ENCODE peak calls at places on chromosomes 3 and 15, in six cellular contexts. P, X, F, M, G and Y are unnamed samples.

GRCh38 chr3:54157860-54158259 is 35.5 kb downstream of the CACNA2D3 start:
- DNase-seq in X (no peak), F (no peak), P (no peak), G (no peak), M (no peak), Y (no peak)

GRCh38 chr3:161171113-161171512 is 50.0 kb upstream of the NMD3 start:
- DNase-seq in X (no peak), F (peak), P (no peak), M (peak), G (peak), Y (peak)

GRCh38 chr3:118945834-118946233 is 88.8 kb downstream of the IGSF11 start:
- DNase-seq in M (no peak), P (no peak), X (no peak), G (no peak), F (no peak), Y (no peak)

GRCh38 chr3:15527031-15527459 is 5.5 kb upstream of the COLQ start:
- DNase-seq in P (no peak), M (peak), G (no peak), F (no peak), X (no peak), Y (no peak)

GRCh38 chr3:179703816-179704215 is 51.0 kb downstream of the USP13 start:
- DNase-seq in P (no peak), F (no peak), X (no peak), M (no peak), G (no peak), Y (no peak)

GRCh38 chr3:45817788-45818523 is 21.6 kb upstream of the SLC6A20 start:
- DNase-seq in M (peak), G (peak), F (peak), P (no peak), X (peak), Y (peak)

GRCh38 chr3:151015762-151016161 is 43.2 kb upstream of the CLRN1 start:
- DNase-seq in X (no peak), F (peak), M (peak), G (peak), P (no peak), Y (no peak)

GRCh38 chr3:53803816-53804545 is 42.2 kb downstream of the CHDH start:
- DNase-seq in P (no peak), F (no peak), G (no peak), M (no peak), X (no peak), Y (no peak)

GRCh38 chr3:117752984-117753717 is 1043.6 kb downstream of the TUSC7 start:
- DNase-seq in F (peak), M (peak), X (no peak), G (peak), P (no peak), Y (peak)

GRCh38 chr3:184155644-184156521 is 706 bp downstream of the DVL3 start:
- DNase-seq in P (peak), M (no peak), F (no peak), G (peak), X (no peak), Y (no peak)

GRCh38 chr15:73727330-73728018 is 25.7 kb downstream of the INSYN1 start:
- DNase-seq in P (no peak), F (peak), G (peak), X (no peak), M (peak), Y (no peak)

GRCh38 chr15:64780600-64781156 is 5.3 kb upstream of the RBPMS2 start:
- DNase-seq in P (no peak), F (no peak), G (no peak), X (no peak), M (no peak), Y (no peak)

GRCh38 chr15:101675796-101676582 is 23.8 kb upstream of the TM2D3 start:
- DNase-seq in X (no peak), M (peak), P (no peak), G (peak), F (peak), Y (no peak)

DNA sequence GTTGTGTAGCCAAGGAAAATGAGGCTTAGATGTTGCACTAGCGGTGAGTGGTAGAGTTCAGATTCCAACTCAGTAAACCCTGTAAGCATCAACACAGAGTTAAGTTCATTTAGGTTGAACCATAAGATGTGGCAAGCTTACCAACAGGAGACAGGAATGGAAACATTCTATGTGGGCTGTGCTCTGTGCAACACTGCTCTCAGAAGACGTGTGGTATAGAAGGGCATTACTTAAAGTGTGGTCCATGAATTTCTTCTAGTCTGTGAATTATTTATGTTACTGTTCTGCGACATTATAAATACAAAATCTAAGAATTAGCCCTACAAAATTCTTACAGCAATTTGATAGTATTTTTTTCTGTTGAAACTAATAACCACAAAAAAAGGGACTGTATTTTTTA is 213.3 kb downstream of the GRM7 start:
- DNase-seq in M (no peak), F (no peak), G (no peak), P (no peak), X (no peak), Y (no peak)
- TF ChIP-seq CTCF in M (no peak), F (no peak), G (no peak), P (peak), X (no peak), Y (no peak)

GRCh38 chr3:148990211-148990610 is 1.1 kb upstream of the GYG1 start:
- DNase-seq in M (no peak), G (no peak), X (no peak), P (no peak), F (no peak), Y (no peak)

GRCh38 chr3:148992635-148993230 is 1.4 kb downstream of the GYG1 start:
- DNase-seq in F (no peak), X (no peak), G (no peak), P (no peak), M (no peak), Y (no peak)

GRCh38 chr3:148992027-148992634 is 791 bp downstream of the GYG1 start:
- DNase-seq in F (no peak), M (no peak), X (no peak), P (peak), G (peak), Y (no peak)

GRCh38 chr3:148991219-148992026 is at the start of gene GYG1:
- DNase-seq in F (peak), G (peak), M (peak), P (peak), X (peak), Y (peak)
- TF ChIP-seq CTCF in F (peak), G (no peak), M (peak), P (peak), X (peak), Y (peak)

GRCh38 chr15:75059607-75060006 is 36.2 kb downstream of the PPCDC start:
- DNase-seq in M (no peak), P (no peak), G (no peak), X (no peak), F (no peak), Y (no peak)
- TF ChIP-seq CTCF in M (no peak), P (no peak), G (no peak), X (no peak), F (no peak), Y (no peak)

GRCh38 chr15:85723960-85724945 is 70.5 kb downstream of the KLHL25 start:
- DNase-seq in G (no peak), X (no peak), F (no peak), M (no peak), P (no peak), Y (no peak)
- TF ChIP-seq CTCF in G (no peak), X (no peak), F (no peak), M (no peak), P (no peak), Y (no peak)

GRCh38 chr15:55434989-55435825 is 26.9 kb downstream of the PIERCE2 start:
- DNase-seq in P (no peak), X (no peak), G (peak), F (peak), M (peak), Y (peak)
- TF ChIP-seq CTCF in P (peak), X (peak), G (peak), F (peak), M (peak), Y (peak)

DNA sequence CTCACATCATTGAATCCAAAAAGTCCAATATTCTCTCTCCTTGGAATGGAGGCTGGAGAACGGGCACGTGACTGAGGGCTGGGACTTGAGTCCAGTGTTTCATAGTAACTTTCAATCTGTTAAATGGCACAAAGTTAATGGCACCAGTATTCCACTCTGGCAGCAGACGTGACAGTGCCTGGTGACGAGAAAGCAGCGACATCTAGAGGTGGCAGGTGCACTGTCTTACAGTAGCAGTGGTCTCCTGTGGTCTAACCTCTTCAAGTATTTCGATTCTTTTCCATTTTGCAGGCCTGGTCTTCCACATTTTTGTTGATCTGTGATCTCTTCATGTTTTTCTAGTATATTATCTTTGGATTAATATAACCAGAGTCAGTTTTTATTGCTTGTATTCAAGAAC is 107.1 kb downstream of the OXSM start:
- DNase-seq in M (no peak), F (no peak), G (no peak), X (peak), P (peak), Y (no peak)
- TF ChIP-seq CTCF in M (no peak), F (peak), G (no peak), X (peak), P (peak), Y (no peak)